ENCODE peak calls at places on chromosome 17, in nine cellular contexts. O is stomach, U is heart left ventricle, N is AG04450, X is ovary, R is cardiac muscle cell, F is GM23338, M is GM12865, D is keratinocyte. B is an unnamed sample.

GRCh38 chr17:60947100-60947499 is 269.4 kb downstream of the BCAS3 start:
- DNase-seq in O (no peak), U (no peak), N (no peak), X (no peak), R (no peak), F (no peak), M (no peak), D (no peak), B (peak; percentile 26)

GRCh38 chr17:10836966-10837599 is 804 bp downstream of the PIRT start:
- DNase-seq in O (peak; percentile 93), U (no peak), N (no peak), X (no peak), R (no peak), F (no peak), M (no peak), D (no peak), B (no peak)

GRCh38 chr17:75695830-75696271 is 25.4 kb upstream of the ITGB4 start:
- DNase-seq in O (peak; percentile 82), U (peak; percentile 74), N (no peak), X (no peak), R (no peak), F (no peak), M (no peak), D (no peak), B (no peak)

GRCh38 chr17:194844-195602 is 13.6 kb upstream of the DOC2B start:
- DNase-seq in O (no peak), U (no peak), N (no peak), X (no peak), R (no peak), F (no peak), M (no peak), D (no peak), B (no peak)

GRCh38 chr17:34235389-34236028 is 19.6 kb upstream of the CCL2 start:
- DNase-seq in O (peak; percentile 30), U (peak; percentile 78), N (no peak), X (peak; percentile 61), R (peak; percentile 17), F (no peak), M (no peak), D (no peak), B (no peak)

GRCh38 chr17:31313982-31314787 is at the start of gene EVI2B:
- DNase-seq in O (no peak), U (no peak), N (no peak), X (no peak), R (no peak), F (no peak), M (peak; percentile 81), D (no peak), B (peak; percentile 6)

GRCh38 chr17:71900830-71901229 is 220.0 kb upstream of the SOX9 start:
- DNase-seq in O (no peak), U (no peak), N (no peak), X (no peak), R (peak; percentile 6), F (no peak), M (no peak), D (peak; percentile 79), B (no peak)

GRCh38 chr17:34241062-34241461 is 14.0 kb upstream of the CCL2 start:
- DNase-seq in O (peak; percentile 29), U (peak; percentile 91), N (no peak), X (peak; percentile 44), R (no peak), F (no peak), M (no peak), D (no peak), B (no peak)

GRCh38 chr17:42018339-42018738 is 1.1 kb upstream of the DNAJC7 start:
- DNase-seq in O (no peak), U (no peak), N (no peak), X (no peak), R (no peak), F (no peak), M (no peak), D (no peak), B (no peak)
- H3K4me3 ChIP-seq in O (no peak overlapping the region), U (peak overlapping the region; percentile 90), N (peak overlapping the region; percentile 99), X (peak overlapping the region; percentile 61), R (peak overlapping the region; percentile 64), F (peak overlapping the region; percentile 93), M (peak overlapping the region; percentile 94), D (peak overlapping the region; percentile 94), B (peak overlapping the region; percentile 84)

GRCh38 chr17:57833597-57833939 is 16.3 kb downstream of the MRPS23 start:
- DNase-seq in O (no peak), U (no peak), N (no peak), X (no peak), R (no peak), F (no peak), M (no peak), D (no peak), B (no peak)
- TF ChIP-seq CTCF in O (no peak), U (peak; percentile 33), N (no peak), X (no peak), R (no peak), F (no peak), M (no peak), D (no peak), B (no peak)

GRCh38 chr17:78032166-78032565 is 73.7 kb downstream of the TNRC6C start:
- DNase-seq in O (no peak), U (no peak), N (no peak), X (no peak), R (no peak), F (no peak), M (no peak), D (no peak), B (no peak)
- H3K4me3 ChIP-seq in O (no peak overlapping the region), U (no peak overlapping the region), N (no peak overlapping the region), X (no peak overlapping the region), R (no peak overlapping the region), F (no peak overlapping the region), M (no peak overlapping the region), D (no peak overlapping the region), B (no peak overlapping the region)

GRCh38 chr17:11908711-11909146 is 88.5 kb downstream of the ZNF18 start:
- DNase-seq in O (no peak), U (no peak), N (no peak), X (no peak), R (no peak), F (no peak), M (no peak), D (no peak), B (no peak)

DNA sequence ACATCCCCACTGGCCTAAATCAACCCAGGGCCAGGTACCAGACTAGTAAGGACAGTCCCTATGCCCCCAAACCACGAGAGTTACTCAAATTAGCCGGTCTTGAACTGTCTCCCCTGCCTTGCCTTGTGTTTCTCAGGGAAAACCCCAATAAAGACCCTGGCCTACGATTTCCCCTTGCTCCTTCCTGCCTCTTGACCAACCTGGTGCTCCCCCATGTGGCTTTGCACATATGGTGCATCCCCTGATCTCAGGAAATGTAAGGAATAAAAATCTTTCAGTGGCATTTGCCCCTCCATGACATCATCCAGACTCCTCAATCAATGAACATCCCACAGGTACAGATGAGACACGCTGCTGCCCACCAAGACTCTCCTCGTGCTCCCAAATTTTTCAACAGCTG is 87.9 kb downstream of the ZNF18 start:
- DNase-seq in O (no peak), U (no peak), N (no peak), X (no peak), R (no peak), F (peak; percentile 65), M (peak; percentile 6), D (no peak), B (no peak)
- TF ChIP-seq CTCF in O (no peak), U (no peak), N (no peak), X (no peak), R (no peak), F (peak; percentile 62), M (no peak), D (no peak), B (no peak)

GRCh38 chr17:21061158-21061835 is 18.5 kb upstream of the USP22 start:
- DNase-seq in O (peak; percentile 11), U (no peak), N (no peak), X (no peak), R (no peak), F (no peak), M (no peak), D (no peak), B (no peak)
- H3K4me3 ChIP-seq in O (no peak overlapping the region), U (no peak overlapping the region), N (no peak overlapping the region), X (no peak overlapping the region), R (no peak overlapping the region), F (no peak overlapping the region), M (no peak overlapping the region), D (no peak overlapping the region), B (no peak overlapping the region)

GRCh38 chr17:74002241-74002640 is 201.2 kb upstream of the RPL38 start:
- DNase-seq in O (no peak), U (no peak), N (no peak), X (no peak), R (no peak), F (no peak), M (no peak), D (no peak), B (no peak)

GRCh38 chr17:73999246-73999645 is 204.2 kb upstream of the RPL38 start:
- DNase-seq in O (no peak), U (no peak), N (no peak), X (no peak), R (no peak), F (no peak), M (no peak), D (no peak), B (no peak)

GRCh38 chr17:73998246-73999220 is 204.9 kb upstream of the RPL38 start:
- DNase-seq in O (peak; percentile 70), U (peak; percentile 62), N (no peak), X (no peak), R (peak; percentile 65), F (peak; percentile 85), M (peak; percentile 47), D (no peak), B (no peak)
- TF ChIP-seq CTCF in O (peak; percentile 57), U (peak; percentile 58), N (peak; percentile 45), X (no peak), R (peak; percentile 68), F (peak; percentile 77), M (peak; percentile 92), D (peak; percentile 73), B (peak; percentile 58)

DNA sequence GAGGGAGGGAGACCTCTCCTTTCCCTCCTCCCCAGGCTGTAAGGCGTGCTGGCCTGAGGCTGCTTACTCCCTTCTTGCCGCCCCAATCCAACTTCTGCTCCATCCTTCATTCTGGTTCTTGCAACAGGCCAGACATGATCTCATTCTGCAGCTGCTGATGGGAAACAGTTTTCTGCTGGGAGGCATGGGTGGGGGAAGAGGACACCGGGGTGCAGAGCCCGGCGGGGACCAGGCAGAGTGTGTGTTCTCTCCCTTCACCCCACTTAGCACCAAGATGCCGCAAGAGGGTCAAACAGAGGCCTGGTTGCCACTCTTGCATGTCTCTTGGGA is 1.4 kb downstream of the SARM1 start:
- DNase-seq in O (no peak), U (no peak), N (no peak), X (no peak), R (no peak), F (no peak), M (no peak), D (no peak), B (no peak)
- H3K4me3 ChIP-seq in O (peak overlapping the region; percentile 56), U (peak overlapping the region; percentile 66), N (peak overlapping the region; percentile 69), X (no peak overlapping the region), R (no peak overlapping the region), F (peak overlapping the region; percentile 86), M (peak overlapping the region; percentile 76), D (no peak overlapping the region), B (peak overlapping the region; percentile 70)

B was measured in HFF-Myc.